ENCODE peak calls at places on chromosomes 6 and 20, in five cellular contexts. I is fibroblast of lung, R is HCT116, K is mammary epithelial cell, L is IMR-90. Z is an unnamed sample. For H3K9me3, the result is how much of the 10 kb centered on the place peaks cover.

GRCh38 chr20:62192635-62193034 is 9.8 kb downstream of the MTG2 start:
- DNase-seq in I (no peak), R (no peak), K (no peak), L (no peak), Z (no peak)

GRCh38 chr20:63525185-63525584 is 4.6 kb downstream of the PPDPF start:
- DNase-seq in I (no peak), R (no peak), K (no peak), L (no peak), Z (no peak)

GRCh38 chr6:22656696-22657340 is 87.5 kb downstream of the HDGFL1 start:
- DNase-seq in I (no peak), R (no peak), K (no peak), L (no peak), Z (no peak)

GRCh38 chr6:20044883-20045282 is 167.4 kb downstream of the MBOAT1 start:
- DNase-seq in I (no peak), R (no peak), K (no peak), L (no peak), Z (no peak)

GRCh38 chr20:5825136-5825719 is 75.0 kb downstream of the SHLD1 start:
- DNase-seq in I (no peak), R (no peak), K (no peak), L (no peak), Z (no peak)

GRCh38 chr6:124941259-124941658 is 21.0 kb upstream of the RNF217 start:
- DNase-seq in I (no peak), R (no peak), K (no peak), L (no peak), Z (no peak)

GRCh38 chr6:117989086-117989485 is 82.0 kb downstream of the SLC35F1 start:
- DNase-seq in I (no peak), R (no peak), K (no peak), L (no peak), Z (no peak)

GRCh38 chr6:52512199-52512598 is 64.7 kb downstream of the TRAM2 start:
- DNase-seq in I (peak), R (peak), K (peak), L (peak), Z (no peak)

GRCh38 chr6:7991992-7992815 is 72.0 kb downstream of the BLOC1S5 start:
- DNase-seq in I (peak), R (peak), K (peak), L (peak), Z (no peak)

DNA sequence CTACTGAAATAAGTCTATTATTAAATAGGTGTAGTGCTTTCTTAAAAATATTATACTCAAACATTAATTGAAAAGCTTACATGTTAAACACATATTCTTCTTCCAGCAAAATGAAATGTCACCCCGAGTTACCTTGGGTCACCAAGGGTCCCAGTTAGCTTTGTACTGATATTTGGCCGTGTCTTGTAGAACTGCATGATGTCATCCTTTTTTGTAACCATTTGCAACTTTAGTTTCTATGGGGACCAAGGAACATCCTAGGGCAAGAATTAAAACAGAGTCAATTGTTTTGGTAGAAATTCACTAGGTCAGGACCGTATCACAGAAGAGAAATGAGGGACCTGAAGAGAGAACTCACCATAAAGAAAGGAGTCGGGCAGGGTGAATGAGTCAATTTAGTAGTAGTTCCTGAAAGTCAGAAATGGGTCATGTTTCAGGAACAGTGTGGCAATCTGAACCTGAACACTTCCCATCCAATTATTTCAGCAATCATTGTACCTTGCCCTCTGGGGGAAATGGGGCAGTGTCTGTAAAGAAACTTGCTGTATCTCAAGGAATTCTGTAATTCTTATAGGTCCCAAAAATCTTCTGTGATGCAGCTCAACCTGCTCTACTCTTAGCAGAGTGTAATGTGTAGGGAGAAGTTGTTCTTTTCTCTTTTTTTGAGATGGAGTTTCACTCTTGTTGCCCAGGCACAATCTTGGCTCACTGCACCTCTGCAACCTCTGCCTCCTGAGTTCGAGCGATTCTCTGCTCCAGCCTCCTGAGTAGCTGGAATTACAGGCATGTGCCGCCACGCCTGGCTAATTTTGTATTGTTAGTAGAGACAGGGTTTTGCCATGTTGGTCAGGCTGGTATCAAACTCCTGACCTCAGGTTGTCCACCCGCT is 5.4 kb upstream of the AKAP7 start:
- DNase-seq in I (no peak), R (no peak), K (peak), L (no peak), Z (no peak)
- H3K9me3 ChIP-seq in I (under half), R (under half), K (under half), L (under half), Z (under half)

GRCh38 chr20:37388831-37389230 is 42.9 kb downstream of the SRC start:
- DNase-seq in I (no peak), R (no peak), K (no peak), L (no peak), Z (no peak)
- H3K9ac ChIP-seq in I (no peak), R (no peak), K (no peak), L (no peak), Z (no peak)

GRCh38 chr6:170434114-170434820 is 118.8 kb downstream of the PSMB1 start:
- DNase-seq in I (peak), R (no peak), K (no peak), L (peak), Z (no peak)

GRCh38 chr6:170424634-170425126 is 118.1 kb downstream of the FAM120B start:
- DNase-seq in I (no peak), R (no peak), K (no peak), L (no peak), Z (no peak)

GRCh38 chr6:170433163-170434095 is 119.7 kb downstream of the PSMB1 start:
- DNase-seq in I (no peak), R (no peak), K (no peak), L (no peak), Z (no peak)

GRCh38 chr6:170434821-170435155 is 118.3 kb downstream of the PSMB1 start:
- DNase-seq in I (no peak), R (no peak), K (no peak), L (no peak), Z (no peak)

DNA sequence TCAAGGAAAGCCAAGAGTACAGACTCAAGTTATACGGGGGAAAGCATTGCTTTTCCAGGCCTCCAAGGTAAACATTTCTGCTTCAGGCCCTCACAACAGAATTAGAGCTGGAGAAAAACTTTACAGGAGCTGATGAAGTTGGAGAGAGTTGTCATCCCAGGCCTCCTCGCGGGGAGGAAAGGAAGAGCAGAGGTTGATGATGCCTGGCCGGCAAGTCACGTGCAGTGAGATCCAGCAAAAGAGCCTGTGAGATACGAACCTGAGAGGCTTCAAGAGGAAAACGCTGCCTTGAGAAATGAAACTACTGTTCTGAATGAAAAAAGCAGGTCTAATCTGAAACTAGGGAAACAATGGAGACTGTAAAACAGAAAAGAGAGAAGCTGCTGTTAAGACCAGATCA is 122.9 kb downstream of the FAM120B start:
- DNase-seq in I (no peak), R (no peak), K (no peak), L (no peak), Z (no peak)
- H3K9me3 ChIP-seq in I (under half), R (under half), K (under half), L (under half), Z (under half)

GRCh38 chr20:32969356-32970114 is 34.7 kb downstream of the SUN5 start:
- DNase-seq in I (no peak), R (no peak), K (no peak), L (no peak), Z (no peak)
- H3K9ac ChIP-seq in I (no peak), R (no peak), K (no peak), L (no peak), Z (no peak)

DNA sequence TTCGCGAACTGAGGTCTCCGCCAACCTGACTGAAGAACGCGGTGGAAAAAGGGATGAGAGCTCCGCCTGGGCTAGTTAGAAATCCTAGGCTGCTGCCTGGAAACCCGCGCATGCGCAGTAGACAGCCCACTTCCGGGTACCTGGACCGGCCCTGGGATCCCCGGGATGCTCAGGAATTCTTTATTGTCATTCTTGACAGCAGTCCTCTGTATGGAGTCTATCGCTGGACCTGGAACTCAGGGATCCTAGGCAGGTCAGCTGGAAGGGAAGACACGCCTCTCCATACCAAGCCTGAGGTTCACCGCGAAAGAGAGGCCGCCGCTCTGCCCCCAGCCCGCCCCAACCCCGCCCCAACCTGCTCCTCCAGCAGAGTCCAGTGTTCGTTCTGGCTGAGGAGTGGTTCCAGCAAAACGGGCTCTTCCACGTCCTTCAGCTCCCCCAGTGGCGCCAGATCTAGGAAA is 1379.2 kb upstream of the DEFB115 start:
- DNase-seq in I (no peak), R (no peak), K (no peak), L (no peak), Z (no peak)
- H3K9me3 ChIP-seq in I (under half), R (under half), K (under half), L (under half), Z (under half)

GRCh38 chr6:3232017-3232838 is 4.8 kb upstream of the TUBB2B start:
- DNase-seq in I (no peak), R (no peak), K (no peak), L (no peak), Z (no peak)
- H3K9ac ChIP-seq in I (no peak), R (no peak), K (no peak), L (peak), Z (no peak)

DNA sequence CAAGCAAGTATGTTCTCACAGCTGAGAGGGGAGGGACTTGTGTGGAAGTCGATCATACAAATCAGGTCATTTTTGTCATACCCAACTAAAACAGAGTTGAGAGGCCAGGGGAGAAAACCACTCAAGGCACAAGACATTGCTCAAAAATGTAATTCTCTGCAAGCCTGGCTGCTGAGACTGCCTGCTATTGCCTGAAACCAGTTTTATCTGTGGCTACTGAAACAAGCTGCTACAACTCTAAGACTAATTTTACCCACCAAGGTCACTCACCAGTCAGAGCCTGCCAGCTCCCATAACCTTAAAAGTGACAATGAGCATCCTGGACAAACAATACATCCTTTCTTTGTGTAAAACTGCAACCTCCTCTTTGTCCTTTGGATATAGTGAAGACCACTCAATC is 54.1 kb upstream of the CST7 start:
- DNase-seq in I (no peak), R (no peak), K (no peak), L (no peak), Z (no peak)
- H3K9me3 ChIP-seq in I (under half), R (under half), K (under half), L (under half), Z (under half)

GRCh38 chr20:47508228-47508752 is 6.6 kb downstream of the NCOA3 start:
- DNase-seq in I (no peak), R (no peak), K (no peak), L (no peak), Z (no peak)
- H3K9ac ChIP-seq in I (no peak), R (no peak), K (no peak), L (no peak), Z (no peak)